ENCODE peak calls at places on chromosomes 12 and 14, in four cellular contexts. N is Calu3; K is HFFc6; Z is CD4-positive, alpha-beta T cell. Y is an unnamed sample.

GRCh38 chr12:82130763-82131162 is 227.4 kb downstream of the CCDC59 start:
- DNase-seq in Z (no peak), N (no peak), K (no peak), Y (no peak)

GRCh38 chr14:52730708-52731111 is 744 bp downstream of the STYX start:
- DNase-seq in N (no peak), K (peak; percentile 11), Z (no peak), Y (no peak)

GRCh38 chr12:48977290-48978281 is 536 bp upstream of the WNT1 start:
- DNase-seq in Z (peak; percentile 75), K (peak; percentile 74), N (peak; percentile 69), Y (peak; percentile 79)

GRCh38 chr12:98085360-98085759 is 430.0 kb upstream of the TMPO start:
- DNase-seq in N (no peak), K (no peak), Z (no peak), Y (no peak)

GRCh38 chr12:91959220-91959619 is 186.4 kb downstream of the BTG1 start:
- DNase-seq in K (no peak), N (no peak), Z (no peak), Y (no peak)

GRCh38 chr14:61925043-61925442 is 162.8 kb downstream of the SNAPC1 start:
- DNase-seq in K (no peak), N (peak; percentile 49), Z (no peak), Y (no peak)

GRCh38 chr14:65277027-65277426 is 135.5 kb upstream of the FUT8 start:
- DNase-seq in K (peak; percentile 77), Z (no peak), N (no peak), Y (no peak)

GRCh38 chr12:51009038-51009437 is 17.1 kb downstream of the SLC11A2 start:
- DNase-seq in Z (peak; percentile 48), K (no peak), N (no peak), Y (no peak)

GRCh38 chr12:27555928-27556778 is 32.1 kb downstream of the PPFIBP1 start:
- DNase-seq in Z (no peak), N (no peak), K (no peak), Y (no peak)

GRCh38 chr14:105064721-105065143 is 498 bp downstream of the GPR132 start:
- DNase-seq in N (peak; percentile 65), Z (no peak), K (no peak), Y (no peak)

GRCh38 chr12:51391047-51391837 is at the start of gene GALNT6:
- DNase-seq in N (peak; percentile 74), K (peak; percentile 19), Z (peak; percentile 53), Y (peak; percentile 80)

GRCh38 chr12:86104087-86104486 is 152.1 kb downstream of the MGAT4C start:
- DNase-seq in K (no peak), N (no peak), Z (no peak), Y (no peak)

GRCh38 chr14:59254146-59254910 is 65.9 kb downstream of the DAAM1 start:
- DNase-seq in Z (no peak), N (no peak), K (peak; percentile 89), Y (no peak)

GRCh38 chr12:88921434-88921833 is 341.2 kb upstream of the KITLG start:
- DNase-seq in K (no peak), Z (no peak), N (no peak), Y (no peak)

GRCh38 chr14:102517412-102518062 is 8.0 kb upstream of the ANKRD9 start:
- DNase-seq in Z (no peak), N (no peak), K (no peak), Y (no peak)

GRCh38 chr12:56683-57346 is 9.8 kb upstream of the IQSEC3 start:
- DNase-seq in K (no peak), Z (no peak), N (no peak), Y (no peak)

GRCh38 chr14:34247605-34248004 is 214.4 kb downstream of the SPTSSA start:
- DNase-seq in Z (no peak), K (no peak), N (no peak), Y (no peak)

GRCh38 chr14:71103662-71104484 is 196.6 kb downstream of the PCNX1 start:
- DNase-seq in N (peak; percentile 46), K (peak; percentile 75), Z (no peak), Y (no peak)

GRCh38 chr14:100486025-100486828 is 101.0 kb downstream of the BEGAIN start:
- DNase-seq in Z (peak; percentile 49), N (peak; percentile 60), K (peak; percentile 90), Y (peak; percentile 30)

GRCh38 chr14:92998957-92999356 is 76.0 kb downstream of the CHGA start:
- DNase-seq in K (no peak), N (no peak), Z (no peak), Y (no peak)

GRCh38 chr14:93536945-93537344 is 106.2 kb downstream of the UNC79 start:
- DNase-seq in Z (no peak), K (no peak), N (peak; percentile 11), Y (no peak)

GRCh38 chr12:89468648-89469326 is 55.8 kb downstream of the GALNT4 start:
- DNase-seq in Z (no peak), N (no peak), K (no peak), Y (no peak)

GRCh38 chr12:46450279-46450748 is 77.7 kb upstream of the SLC38A2 start:
- DNase-seq in K (no peak), N (peak; percentile 55), Z (no peak), Y (no peak)

GRCh38 chr12:89319111-89319510 is 33.2 kb downstream of the DUSP6 start:
- DNase-seq in N (no peak), Z (no peak), K (no peak), Y (no peak)

GRCh38 chr12:132084681-132085635 is 59.2 kb downstream of the DDX51 start:
- DNase-seq in K (peak; percentile 18), N (peak; percentile 70), Z (no peak), Y (peak; percentile 38)

GRCh38 chr14:58639842-58640484 is 2.2 kb downstream of the DACT1 start:
- DNase-seq in Z (no peak), K (peak; percentile 84), N (peak; percentile 53), Y (no peak)

GRCh38 chr12:31225656-31226535 is 100.1 kb downstream of the SINHCAF start:
- DNase-seq in Z (no peak), N (no peak), K (no peak), Y (no peak)

GRCh38 chr14:57031474-57031873 is 221.2 kb upstream of the OTX2 start:
- DNase-seq in Z (no peak), N (no peak), K (no peak), Y (no peak)

GRCh38 chr12:19624000-19624399 is 184.7 kb downstream of the AEBP2 start:
- DNase-seq in N (no peak), Z (no peak), K (no peak), Y (no peak)

GRCh38 chr12:119148049-119148448 is 30.7 kb upstream of the HSPB8 start:
- DNase-seq in N (no peak), K (no peak), Z (no peak), Y (no peak)

GRCh38 chr14:70753518-70753953 is 55.8 kb downstream of the MAP3K9 start:
- DNase-seq in K (no peak), Z (no peak), N (peak; percentile 63), Y (no peak)

GRCh38 chr14:95609398-95609990 is 74.6 kb downstream of the GLRX5 start:
- DNase-seq in K (peak; percentile 6), N (peak; percentile 46), Z (no peak), Y (no peak)

GRCh38 chr14:102138935-102139247 is 806 bp upstream of the WDR20 start:
- DNase-seq in N (no peak), Z (no peak), K (no peak), Y (no peak)

GRCh38 chr12:46205293-46205692 is 63.5 kb downstream of the SLC38A1 start:
- DNase-seq in N (no peak), Z (no peak), K (no peak), Y (no peak)

GRCh38 chr12:132190012-132190755 is 45.9 kb downstream of the NOC4L start:
- DNase-seq in Z (no peak), N (no peak), K (no peak), Y (no peak)

DNA sequence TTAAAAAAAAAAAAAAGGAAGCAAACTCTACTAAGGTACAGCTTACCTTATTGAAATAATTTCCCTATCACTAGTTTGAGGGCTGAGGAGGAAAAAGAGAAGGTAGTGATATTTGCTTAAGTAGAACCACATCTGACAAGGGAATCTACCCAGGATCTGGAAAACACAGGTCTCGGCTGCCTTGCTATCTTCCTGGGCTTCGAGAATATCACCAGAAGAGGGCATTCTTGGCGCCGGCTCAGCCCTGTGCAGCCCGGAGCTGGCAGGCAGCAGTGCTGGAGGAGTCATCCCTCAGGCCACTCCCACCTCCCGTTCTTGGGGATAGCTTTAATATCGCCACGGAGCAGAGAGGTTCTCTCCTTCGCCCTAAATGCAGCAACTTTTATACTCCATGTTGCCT is 1181.2 kb downstream of the VRK1 start:
- DNase-seq in Z (peak; percentile 59), N (peak; percentile 46), K (peak; percentile 28), Y (no peak)
- TF ChIP-seq CTCF in Z (peak; percentile 69), N (no peak), K (peak; percentile 36), Y (no peak)

DNA sequence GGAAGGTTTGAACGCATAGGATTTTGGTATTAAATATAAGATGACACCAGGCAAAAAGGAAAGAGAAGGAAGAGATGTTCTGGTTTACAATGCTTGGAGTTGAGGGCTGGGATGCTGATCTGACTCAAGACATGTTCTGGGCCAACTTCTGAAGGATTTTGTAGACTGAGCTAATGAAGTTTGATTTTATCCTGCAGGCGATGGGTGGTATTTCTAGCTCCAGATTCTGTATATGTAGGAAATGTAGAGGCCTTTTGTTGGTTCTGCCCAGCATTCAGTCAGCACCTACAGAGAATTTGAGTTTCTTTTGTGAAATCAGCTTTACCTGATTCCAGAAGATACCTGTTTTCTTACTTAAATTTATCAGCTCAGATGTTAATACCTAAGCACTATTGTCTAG is 48.2 kb downstream of the VEZT start:
- DNase-seq in N (no peak), K (no peak), Z (no peak), Y (no peak)
- TF ChIP-seq CTCF in N (no peak), K (peak; percentile 36), Z (no peak), Y (no peak)

GRCh38 chr14:36975834-36976233 is 196.6 kb downstream of the SLC25A21 start:
- DNase-seq in N (no peak), Z (no peak), K (no peak), Y (no peak)
- TF ChIP-seq CTCF in N (no peak), Z (no peak), K (peak; percentile 37), Y (no peak)

GRCh38 chr12:108770269-108770829 is 39.0 kb upstream of the CORO1C start:
- DNase-seq in Z (no peak), K (no peak), N (no peak), Y (no peak)
- TF ChIP-seq CTCF in Z (no peak), K (peak; percentile 37), N (no peak), Y (no peak)

DNA sequence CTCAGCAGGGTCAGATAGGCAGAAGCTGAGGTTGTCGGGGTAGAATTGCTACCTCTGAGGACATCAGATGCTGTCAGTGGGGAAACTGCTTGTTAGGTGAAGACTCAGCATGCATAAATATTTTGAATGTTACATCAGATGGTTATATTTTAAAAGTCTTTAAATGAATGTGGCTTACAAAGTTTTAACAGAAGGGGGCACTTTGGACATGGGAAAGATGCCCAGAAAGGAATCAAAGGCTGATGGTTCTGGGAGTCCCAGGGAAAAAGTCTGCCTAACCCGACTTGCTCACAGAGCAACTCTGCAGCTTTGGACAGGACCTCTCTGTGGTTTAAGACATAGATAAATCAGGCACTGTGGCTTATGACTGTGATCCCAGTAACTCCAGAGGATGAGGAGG is 474.8 kb downstream of the ATP23 start:
- DNase-seq in N (no peak), K (peak; percentile 76), Z (no peak), Y (no peak)
- TF ChIP-seq CTCF in N (no peak), K (peak; percentile 69), Z (no peak), Y (no peak)

Y was measured in activated B cell treated with CpG ODN at 0.5 μM for 24 hours.